ENCODE peak calls at places on chromosomes 1 and 21, in ten cellular contexts. Q is AG04449; T is GM13977; X is heart right ventricle; C is colonic mucosa; O is lower leg skin; N is activated T-helper 1 cell treated with anti-CD3 and anti-CD28 coated beads, Interleukin-12 subunit alpha, Interleukin-12 subunit beta, Interleukin-2, Interleukin-4 antibody, amounts not matched to agents 30 ng/mL and 10 ng/mL and 1 ng/mL, durations not matched to agents 14 hours and 24 hours and 36 hours; A is M059J; L is spleen; Z is stimulated activated CD8-positive, alpha-beta memory T cell treated with anti-CD3 and anti-CD28 coated beads, Interleukin-2, amount 100 ng/mL, for 48 hours. V is an unnamed sample.

GRCh38 chr1:183622884-183623785 is 12.4 kb downstream of the ARPC5 start:
- DNase-seq in Q (no peak), T (peak), X (peak), C (peak), O (no peak), N (peak), A (peak), L (no peak), Z (no peak), V (peak)

GRCh38 chr1:234368320-234369032 is 4.8 kb upstream of the COA6 start:
- DNase-seq in Q (no peak), T (no peak), X (no peak), C (no peak), O (no peak), N (no peak), A (peak), L (no peak), Z (no peak), V (peak)

GRCh38 chr1:39926343-39926769 is 24.6 kb upstream of the MYCL start:
- DNase-seq in Q (no peak), T (no peak), X (no peak), C (no peak), O (no peak), N (no peak), A (peak), L (no peak), Z (no peak), V (no peak)

GRCh38 chr21:46561448-46562095 is 43.3 kb downstream of the S100B start:
- DNase-seq in Q (no peak), T (no peak), X (no peak), C (no peak), O (no peak), N (no peak), A (no peak), L (no peak), Z (no peak), V (no peak)

GRCh38 chr1:6743189-6744101 is 41.8 kb upstream of the CAMTA1 start:
- DNase-seq in Q (peak), T (peak), X (peak), C (peak), O (peak), N (no peak), A (peak), L (no peak), Z (no peak), V (peak)

GRCh38 chr1:22347854-22348760 is 103.5 kb upstream of the ZBTB40 start:
- DNase-seq in Q (no peak), T (no peak), X (no peak), C (no peak), O (no peak), N (no peak), A (no peak), L (no peak), Z (no peak), V (peak)

GRCh38 chr1:77040817-77041216 is 173.5 kb downstream of the ST6GALNAC5 start:
- DNase-seq in Q (no peak), T (no peak), X (no peak), C (no peak), O (no peak), N (no peak), A (no peak), L (no peak), Z (no peak), V (no peak)

GRCh38 chr21:45559216-45560105 is 17.2 kb upstream of the SLC19A1 start:
- DNase-seq in Q (no peak), T (no peak), X (no peak), C (peak), O (peak), N (no peak), A (no peak), L (peak), Z (no peak), V (no peak)

GRCh38 chr1:24768873-24769605 is 23.8 kb downstream of the CLIC4 start:
- DNase-seq in Q (no peak), T (no peak), X (no peak), C (no peak), O (no peak), N (no peak), A (peak), L (no peak), Z (no peak), V (no peak)

GRCh38 chr1:94095744-94096469 is 25.0 kb downstream of the ABCA4 start:
- DNase-seq in Q (no peak), T (no peak), X (no peak), C (no peak), O (no peak), N (no peak), A (no peak), L (no peak), Z (no peak), V (no peak)

GRCh38 chr1:114458208-114458777 is 52.7 kb downstream of the TRIM33 start:
- DNase-seq in Q (peak), T (no peak), X (no peak), C (no peak), O (no peak), N (no peak), A (peak), L (no peak), Z (no peak), V (no peak)

GRCh38 chr1:153357076-153357852 is 390 bp upstream of the S100A9 start:
- DNase-seq in Q (no peak), T (no peak), X (peak), C (peak), O (no peak), N (no peak), A (no peak), L (peak), Z (no peak), V (no peak)

GRCh38 chr1:117001254-117001927 is at the start of gene CD101:
- DNase-seq in Q (no peak), T (peak), X (no peak), C (no peak), O (no peak), N (no peak), A (no peak), L (no peak), Z (no peak), V (no peak)

GRCh38 chr1:176315519-176316220 is 108.6 kb upstream of the COP1 start:
- DNase-seq in Q (no peak), T (no peak), X (no peak), C (no peak), O (no peak), N (no peak), A (no peak), L (no peak), Z (no peak), V (no peak)

GRCh38 chr1:76247261-76247852 is 172.8 kb downstream of the ST6GALNAC3 start:
- DNase-seq in Q (no peak), T (no peak), X (no peak), C (no peak), O (no peak), N (no peak), A (no peak), L (no peak), Z (no peak), V (no peak)

GRCh38 chr1:42784946-42785693 is at the start of gene TMEM269:
- DNase-seq in Q (no peak), T (peak), X (peak), C (no peak), O (no peak), N (peak), A (no peak), L (peak), Z (peak), V (no peak)

GRCh38 chr1:50704126-50704525 is 255.9 kb downstream of the FAF1 start:
- DNase-seq in Q (no peak), T (peak), X (no peak), C (no peak), O (no peak), N (no peak), A (peak), L (no peak), Z (no peak), V (peak)

GRCh38 chr1:246569248-246570238 is 3.3 kb downstream of the CNST start:
- DNase-seq in Q (no peak), T (peak), X (no peak), C (peak), O (no peak), N (peak), A (peak), L (no peak), Z (no peak), V (no peak)

GRCh38 chr1:64875101-64875500 is 91.2 kb downstream of the JAK1 start:
- DNase-seq in Q (no peak), T (no peak), X (no peak), C (no peak), O (no peak), N (no peak), A (no peak), L (no peak), Z (no peak), V (no peak)

GRCh38 chr21:45016491-45017375 is 57.6 kb upstream of the ADARB1 start:
- DNase-seq in Q (no peak), T (no peak), X (peak), C (no peak), O (peak), N (no peak), A (no peak), L (peak), Z (no peak), V (no peak)

GRCh38 chr21:37463083-37463780 is 96.7 kb downstream of the DYRK1A start:
- DNase-seq in Q (no peak), T (peak), X (no peak), C (no peak), O (no peak), N (peak), A (peak), L (no peak), Z (no peak), V (peak)

V was measured in Karpas-422.